ENCODE peak calls at places on chromosomes 2 and 18, in ten cellular contexts. Q is DND-41, T is astrocyte, M is GM23248, F is HCT116, G is endothelial cell of umbilical vein, A is PC-3, V is IMR-90, E is neural progenitor cell, K is MM.1S. O is an unnamed sample.

GRCh38 chr18:50458366-50458765 is 83.5 kb downstream of the SKA1 start:
- DNase-seq in Q (no peak), T (no peak), M (no peak), F (no peak), G (no peak), A (no peak), V (no peak), E (no peak), K (no peak), O (no peak)

GRCh38 chr18:52433797-52434196 is 93.8 kb downstream of the DCC start:
- DNase-seq in Q (no peak), T (no peak), M (no peak), F (no peak), G (no peak), A (no peak), V (no peak), E (no peak), K (no peak), O (no peak)

GRCh38 chr2:19357383-19358241 is 811 bp downstream of the OSR1 start:
- DNase-seq in Q (no peak), T (no peak), M (peak), F (no peak), G (no peak), A (peak), V (peak), E (peak), K (no peak), O (no peak)

GRCh38 chr18:12645751-12646203 is 12.1 kb downstream of the SPIRE1 start:
- DNase-seq in Q (no peak), T (no peak), M (peak), F (no peak), G (peak), A (peak), V (peak), E (no peak), K (no peak), O (peak)

GRCh38 chr2:220334210-220334609 is 706.8 kb downstream of the SLC4A3 start:
- DNase-seq in Q (no peak), T (peak), M (peak), F (no peak), G (no peak), A (peak), V (peak), E (no peak), K (no peak), O (no peak)

GRCh38 chr18:31490838-31491237 is 7.1 kb upstream of the DSG2 start:
- DNase-seq in Q (no peak), T (no peak), M (no peak), F (no peak), G (no peak), A (no peak), V (no peak), E (no peak), K (no peak), O (no peak)

GRCh38 chr18:34595673-34596072 is 114.4 kb upstream of the DTNA start:
- DNase-seq in Q (no peak), T (peak), M (peak), F (peak), G (peak), A (peak), V (peak), E (peak), K (no peak), O (no peak)

GRCh38 chr2:234808907-234809306 is 142.9 kb upstream of the SH3BP4 start:
- DNase-seq in Q (no peak), T (no peak), M (no peak), F (no peak), G (no peak), A (no peak), V (no peak), E (no peak), K (no peak), O (no peak)

GRCh38 chr2:143034292-143035074 is 94.7 kb upstream of the ARHGAP15 start:
- DNase-seq in Q (peak), T (peak), M (peak), F (peak), G (peak), A (peak), V (peak), E (peak), K (peak), O (peak)

GRCh38 chr2:208671312-208671711 is 264.7 kb downstream of the PTH2R start:
- DNase-seq in Q (no peak), T (no peak), M (no peak), F (no peak), G (no peak), A (no peak), V (no peak), E (peak), K (no peak), O (no peak)

GRCh38 chr2:108637304-108637669 is 82.0 kb upstream of the RANBP2 start:
- DNase-seq in Q (no peak), T (peak), M (peak), F (no peak), G (peak), A (no peak), V (peak), E (no peak), K (no peak), O (no peak)

GRCh38 chr18:318791-319291 is 51.0 kb upstream of the THOC1 start:
- DNase-seq in Q (no peak), T (no peak), M (peak), F (no peak), G (no peak), A (no peak), V (no peak), E (no peak), K (no peak), O (no peak)

GRCh38 chr2:42350434-42351063 is 10.5 kb downstream of the COX7A2L start:
- DNase-seq in Q (no peak), T (no peak), M (no peak), F (no peak), G (no peak), A (no peak), V (no peak), E (no peak), K (no peak), O (no peak)

GRCh38 chr18:24428709-24429108 is 2.2 kb downstream of the IMPACT start:
- DNase-seq in Q (no peak), T (no peak), M (no peak), F (no peak), G (no peak), A (peak), V (no peak), E (no peak), K (no peak), O (no peak)

GRCh38 chr2:240369725-240370585 is 65.5 kb upstream of the GPC1 start:
- DNase-seq in Q (no peak), T (peak), M (peak), F (peak), G (no peak), A (peak), V (peak), E (no peak), K (no peak), O (no peak)

GRCh38 chr18:49898421-49898820 is 85.1 kb upstream of the ACAA2 start:
- DNase-seq in Q (peak), T (peak), M (peak), F (peak), G (peak), A (peak), V (peak), E (peak), K (peak), O (peak)

GRCh38 chr2:130390460-130391057 is 34.7 kb downstream of the PTPN18 start:
- DNase-seq in Q (no peak), T (no peak), M (no peak), F (no peak), G (no peak), A (no peak), V (no peak), E (no peak), K (no peak), O (peak)

GRCh38 chr2:96260404-96261260 is 5.2 kb downstream of the TMEM127 start:
- DNase-seq in Q (peak), T (peak), M (peak), F (peak), G (peak), A (peak), V (peak), E (peak), K (peak), O (peak)

GRCh38 chr2:29021886-29022285 is 40.8 kb downstream of the TOGARAM2 start:
- DNase-seq in Q (no peak), T (no peak), M (no peak), F (no peak), G (no peak), A (no peak), V (no peak), E (no peak), K (no peak), O (no peak)

GRCh38 chr2:157971702-157972101 is 95.6 kb upstream of the ACVR1 start:
- DNase-seq in Q (no peak), T (no peak), M (no peak), F (no peak), G (no peak), A (peak), V (no peak), E (no peak), K (no peak), O (no peak)

GRCh38 chr2:25606892-25607291 is 66.5 kb downstream of the DTNB start:
- DNase-seq in Q (no peak), T (peak), M (peak), F (no peak), G (peak), A (peak), V (peak), E (peak), K (peak), O (peak)

GRCh38 chr18:22185723-22186386 is 16.5 kb downstream of the GATA6 start:
- DNase-seq in Q (no peak), T (no peak), M (no peak), F (no peak), G (peak), A (no peak), V (no peak), E (no peak), K (no peak), O (no peak)

GRCh38 chr18:37483221-37483971 is 82.2 kb downstream of the CELF4 start:
- DNase-seq in Q (peak), T (peak), M (peak), F (no peak), G (peak), A (no peak), V (peak), E (peak), K (peak), O (peak)

GRCh38 chr2:59932341-59932740 is 621.1 kb downstream of the BCL11A start:
- DNase-seq in Q (no peak), T (no peak), M (no peak), F (no peak), G (no peak), A (peak), V (no peak), E (peak), K (no peak), O (no peak)

GRCh38 chr18:67509711-67510110 is 6.8 kb downstream of the DSEL start:
- DNase-seq in Q (no peak), T (peak), M (peak), F (no peak), G (no peak), A (no peak), V (peak), E (no peak), K (no peak), O (no peak)

GRCh38 chr2:201984800-201985525 is 48.7 kb upstream of the FZD7 start:
- DNase-seq in Q (peak), T (no peak), M (no peak), F (no peak), G (no peak), A (no peak), V (no peak), E (no peak), K (no peak), O (peak)

DNA sequence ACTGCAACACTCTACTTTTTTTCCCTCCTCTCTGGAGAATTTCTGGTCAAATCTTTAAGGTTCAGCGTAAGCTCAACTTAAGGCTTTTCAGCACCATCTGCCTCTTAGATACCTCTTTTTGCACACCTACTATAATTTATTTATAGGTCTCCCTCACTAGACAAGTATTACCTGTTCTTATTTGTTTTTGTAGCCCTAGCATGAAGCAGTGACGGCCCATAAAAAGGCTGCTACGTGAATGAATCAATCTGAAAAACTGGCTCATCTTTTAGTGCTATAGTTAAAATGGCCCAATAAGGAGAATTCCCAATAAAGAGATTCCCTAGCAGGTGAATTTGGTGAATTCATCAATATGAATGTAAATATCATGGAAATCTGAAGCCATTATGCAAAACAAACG is 6.5 kb downstream of the RNF149 start:
- DNase-seq in Q (no peak), T (no peak), M (no peak), F (no peak), G (no peak), A (peak), V (no peak), E (no peak), K (no peak), O (no peak)
- H2AFZ ChIP-seq in Q (no peak), T (no peak), M (no peak), F (no peak), G (no peak), A (no peak), V (no peak), E (no peak), K (no peak), O (no peak)

GRCh38 chr2:230097424-230097823 is 28.7 kb upstream of the SLC16A14 start:
- DNase-seq in Q (no peak), T (no peak), M (no peak), F (no peak), G (no peak), A (peak), V (no peak), E (no peak), K (no peak), O (no peak)

GRCh38 chr2:230097841-230098240 is 29.1 kb upstream of the SLC16A14 start:
- DNase-seq in Q (no peak), T (no peak), M (no peak), F (no peak), G (no peak), A (peak), V (peak), E (no peak), K (no peak), O (no peak)
- H3K4me3 ChIP-seq in Q (no peak), T (no peak), M (no peak), F (no peak), G (no peak), A (no peak), V (no peak), E (no peak), K (no peak), O (no peak)

DNA sequence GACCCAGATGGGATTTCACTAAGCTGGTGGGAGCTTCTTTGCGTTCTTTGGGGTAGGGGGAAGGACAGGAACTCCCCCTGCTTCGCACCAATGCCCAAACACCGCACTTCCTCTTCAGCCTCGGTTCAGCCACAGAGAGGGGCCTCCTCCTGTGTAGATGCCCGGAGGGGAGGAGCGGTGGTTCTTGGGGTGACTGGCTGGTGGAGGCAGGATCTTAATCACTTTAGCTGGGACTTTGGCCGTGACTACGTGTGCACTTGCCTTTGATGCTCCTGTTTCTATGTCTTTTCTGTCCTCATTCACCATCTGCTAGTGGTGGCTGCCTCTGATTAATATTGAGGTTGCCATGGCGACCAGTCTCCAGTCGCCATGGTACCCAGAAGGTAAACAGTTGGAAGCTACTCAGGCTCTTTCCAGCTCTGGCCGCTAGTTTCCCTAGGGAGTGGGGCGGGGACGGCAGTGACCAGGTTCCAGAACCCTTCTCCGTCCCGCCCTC is 1.9 kb downstream of the CNGA3 start:
- DNase-seq in Q (no peak), T (no peak), M (peak), F (no peak), G (no peak), A (no peak), V (no peak), E (peak), K (no peak), O (no peak)
- H3K9ac ChIP-seq in Q (no peak), T (no peak), M (no peak), F (no peak), G (no peak), A (no peak), V (no peak), E (no peak), K (no peak), O (no peak)

GRCh38 chr2:173075781-173076556 is at the start of gene MAP3K20:
- DNase-seq in Q (peak), T (peak), M (peak), F (no peak), G (peak), A (peak), V (peak), E (peak), K (peak), O (peak)
- H2AFZ ChIP-seq in Q (peak), T (peak), M (peak), F (peak), G (peak), A (peak), V (peak), E (peak), K (peak), O (peak)

GRCh38 chr2:6626406-6627012 is 239.2 kb downstream of the CMPK2 start:
- DNase-seq in Q (no peak), T (no peak), M (no peak), F (no peak), G (no peak), A (peak), V (peak), E (no peak), K (no peak), O (no peak)
- H3K4me3 ChIP-seq in Q (no peak), T (no peak), M (no peak), F (no peak), G (no peak), A (no peak), V (no peak), E (no peak), K (no peak), O (no peak)

GRCh38 chr2:206163251-206163880 is 3.7 kb downstream of the EEF1B2 start:
- DNase-seq in Q (no peak), T (no peak), M (peak), F (no peak), G (no peak), A (no peak), V (no peak), E (no peak), K (no peak), O (peak)
- H3K9ac ChIP-seq in Q (no peak), T (peak), M (peak), F (no peak), G (no peak), A (no peak), V (no peak), E (no peak), K (no peak), O (no peak)

GRCh38 chr2:174682578-174683391 is 81.5 kb downstream of the CHRNA1 start:
- DNase-seq in Q (peak), T (no peak), M (peak), F (no peak), G (peak), A (no peak), V (peak), E (peak), K (peak), O (peak)

GRCh38 chr2:174683392-174683759 is 80.9 kb downstream of the CHRNA1 start:
- DNase-seq in Q (peak), T (peak), M (peak), F (no peak), G (peak), A (no peak), V (peak), E (peak), K (no peak), O (peak)

GRCh38 chr2:174680221-174680620 is 82.6 kb upstream of the WIPF1 start:
- DNase-seq in Q (no peak), T (no peak), M (no peak), F (no peak), G (no peak), A (no peak), V (no peak), E (no peak), K (no peak), O (no peak)

GRCh38 chr2:174681983-174682577 is 82.2 kb downstream of the CHRNA1 start:
- DNase-seq in Q (peak), T (no peak), M (peak), F (no peak), G (peak), A (no peak), V (no peak), E (peak), K (no peak), O (peak)

GRCh38 chr2:174681099-174681982 is 82.9 kb downstream of the CHRNA1 start:
- DNase-seq in Q (no peak), T (no peak), M (peak), F (no peak), G (no peak), A (no peak), V (peak), E (peak), K (no peak), O (no peak)
- H2AFZ ChIP-seq in Q (peak), T (peak), M (peak), F (no peak), G (peak), A (peak), V (peak), E (peak), K (peak), O (peak)

O was measured in Karpas-422.